ENCODE peak calls at places on chromosomes 13 and 19, in five cellular contexts. Y is BJ, E is psoas muscle, U is adrenal gland, K is neural progenitor cell. W is an unnamed sample.

GRCh38 chr13:92677571-92677970 is 549.0 kb upstream of the GPC6 start:
- DNase-seq in Y (no peak), E (no peak), U (no peak), K (peak), W (no peak)

GRCh38 chr19:10173527-10173926 is 21.2 kb downstream of the DNMT1 start:
- DNase-seq in Y (no peak), E (no peak), U (no peak), K (no peak), W (no peak)

GRCh38 chr13:98509271-98510155 is 67.4 kb downstream of the STK24 start:
- DNase-seq in Y (peak), E (no peak), U (no peak), K (no peak), W (peak)

GRCh38 chr19:39502640-39503417 is 4.1 kb downstream of the DLL3 start:
- DNase-seq in Y (no peak), E (peak), U (peak), K (peak), W (no peak)

GRCh38 chr13:32323912-32324311 is 8.6 kb downstream of the BRCA2 start:
- DNase-seq in Y (peak), E (no peak), U (no peak), K (no peak), W (no peak)

GRCh38 chr13:22744688-22745452 is 435.9 kb upstream of the SGCG start:
- DNase-seq in Y (no peak), E (no peak), U (no peak), K (no peak), W (no peak)

GRCh38 chr13:21175656-21176194 is 627 bp downstream of the SKA3 start:
- DNase-seq in Y (peak), E (no peak), U (no peak), K (no peak), W (no peak)

GRCh38 chr13:34277971-34278370 is 460.0 kb downstream of the RFC3 start:
- DNase-seq in Y (no peak), E (no peak), U (no peak), K (no peak), W (no peak)

GRCh38 chr13:98285317-98285716 is 108.2 kb upstream of the RNF113B start:
- DNase-seq in Y (no peak), E (no peak), U (no peak), K (no peak), W (no peak)

GRCh38 chr13:34822681-34823080 is 119.4 kb upstream of the NBEA start:
- DNase-seq in Y (no peak), E (no peak), U (no peak), K (no peak), W (no peak)

GRCh38 chr13:28621439-28621838 is 37.5 kb upstream of the POMP start:
- DNase-seq in Y (no peak), E (no peak), U (no peak), K (no peak), W (no peak)

GRCh38 chr13:36088463-36088862 is 42.7 kb downstream of the DCLK1 start:
- DNase-seq in Y (no peak), E (no peak), U (no peak), K (no peak), W (no peak)

GRCh38 chr19:47280183-47280797 is 5.6 kb downstream of the INAFM1 start:
- DNase-seq in Y (no peak), E (no peak), U (no peak), K (peak), W (no peak)

GRCh38 chr13:39100996-39101751 is 62.9 kb downstream of the NHLRC3 start:
- DNase-seq in Y (no peak), E (no peak), U (no peak), K (no peak), W (no peak)

GRCh38 chr19:49558591-49558990 is 21.8 kb downstream of the NOSIP start:
- DNase-seq in Y (no peak), E (no peak), U (no peak), K (no peak), W (no peak)

GRCh38 chr19:6693056-6693471 is 23.1 kb upstream of the TNFSF14 start:
- DNase-seq in Y (no peak), E (no peak), U (no peak), K (no peak), W (no peak)

GRCh38 chr19:35139618-35139943 is 957 bp downstream of the FXYD1 start:
- DNase-seq in Y (no peak), E (no peak), U (no peak), K (no peak), W (no peak)

GRCh38 chr13:112341976-112342735 is 34.0 kb upstream of the SPACA7 start:
- DNase-seq in Y (no peak), E (no peak), U (no peak), K (no peak), W (no peak)

GRCh38 chr13:30382836-30383525 is 39.3 kb upstream of the UBE2L5 start:
- DNase-seq in Y (no peak), E (no peak), U (no peak), K (no peak), W (no peak)

GRCh38 chr19:5220866-5221265 is 119.7 kb downstream of the PTPRS start:
- DNase-seq in Y (no peak), E (no peak), U (no peak), K (no peak), W (no peak)

GRCh38 chr19:50003810-50004419 is 21.3 kb downstream of the VRK3 start:
- DNase-seq in Y (peak), E (peak), U (peak), K (no peak), W (peak)

GRCh38 chr13:26457212-26457611 is 100.3 kb upstream of the WASF3 start:
- DNase-seq in Y (no peak), E (no peak), U (no peak), K (no peak), W (no peak)

GRCh38 chr19:21143846-21144245 is 2.0 kb downstream of the ZNF431 start:
- DNase-seq in Y (no peak), E (no peak), U (no peak), K (no peak), W (no peak)

GRCh38 chr19:51521796-51522195 is 9.7 kb downstream of the SIGLEC6 start:
- DNase-seq in Y (no peak), E (no peak), U (no peak), K (no peak), W (no peak)

GRCh38 chr19:28988066-28988465 is 224.9 kb downstream of the UQCRFS1 start:
- DNase-seq in Y (no peak), E (no peak), U (no peak), K (no peak), W (no peak)

GRCh38 chr19:23776507-23777205 is 18.0 kb upstream of the ZNF681 start:
- DNase-seq in Y (no peak), E (no peak), U (no peak), K (no peak), W (no peak)

GRCh38 chr19:38250821-38251563 is 5.2 kb downstream of the PPP1R14A start:
- DNase-seq in Y (no peak), E (peak), U (peak), K (no peak), W (no peak)

GRCh38 chr13:114142640-114143490 is 10.4 kb upstream of the RASA3 start:
- DNase-seq in Y (no peak), E (peak), U (no peak), K (no peak), W (no peak)

GRCh38 chr13:86974251-86974994 is 696.7 kb upstream of the SLITRK5 start:
- DNase-seq in Y (no peak), E (no peak), U (no peak), K (no peak), W (no peak)

DNA sequence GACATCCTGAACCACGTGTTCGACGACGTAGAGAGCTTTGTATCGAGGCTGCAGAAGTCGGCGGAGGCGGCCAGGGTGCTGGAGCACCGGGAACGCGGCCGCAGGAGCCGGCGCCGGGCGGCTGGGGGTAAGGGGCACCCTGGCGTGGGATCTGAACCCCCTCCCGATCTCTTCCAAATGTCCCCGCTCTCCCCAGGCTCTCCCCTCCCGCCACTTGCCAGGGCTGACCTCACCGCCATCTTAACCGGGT is 6.0 kb downstream of the EPS8L1 start:
- DNase-seq in Y (no peak), E (no peak), U (no peak), K (no peak), W (no peak)
- H3K4me3 ChIP-seq in Y (no peak), E (peak), U (peak), K (peak), W (peak)

GRCh38 chr19:3578390-3578789 is 5.6 kb downstream of the HMG20B start:
- DNase-seq in Y (no peak), E (no peak), U (no peak), K (no peak), W (no peak)

GRCh38 chr19:3577741-3578344 is 5.1 kb downstream of the HMG20B start:
- DNase-seq in Y (no peak), E (no peak), U (no peak), K (peak), W (no peak)

GRCh38 chr19:3575260-3575741 is 2.6 kb downstream of the HMG20B start:
- DNase-seq in Y (no peak), E (no peak), U (no peak), K (peak), W (no peak)

GRCh38 chr19:3575949-3576673 is 3.4 kb downstream of the HMG20B start:
- DNase-seq in Y (no peak), E (no peak), U (no peak), K (no peak), W (no peak)

DNA sequence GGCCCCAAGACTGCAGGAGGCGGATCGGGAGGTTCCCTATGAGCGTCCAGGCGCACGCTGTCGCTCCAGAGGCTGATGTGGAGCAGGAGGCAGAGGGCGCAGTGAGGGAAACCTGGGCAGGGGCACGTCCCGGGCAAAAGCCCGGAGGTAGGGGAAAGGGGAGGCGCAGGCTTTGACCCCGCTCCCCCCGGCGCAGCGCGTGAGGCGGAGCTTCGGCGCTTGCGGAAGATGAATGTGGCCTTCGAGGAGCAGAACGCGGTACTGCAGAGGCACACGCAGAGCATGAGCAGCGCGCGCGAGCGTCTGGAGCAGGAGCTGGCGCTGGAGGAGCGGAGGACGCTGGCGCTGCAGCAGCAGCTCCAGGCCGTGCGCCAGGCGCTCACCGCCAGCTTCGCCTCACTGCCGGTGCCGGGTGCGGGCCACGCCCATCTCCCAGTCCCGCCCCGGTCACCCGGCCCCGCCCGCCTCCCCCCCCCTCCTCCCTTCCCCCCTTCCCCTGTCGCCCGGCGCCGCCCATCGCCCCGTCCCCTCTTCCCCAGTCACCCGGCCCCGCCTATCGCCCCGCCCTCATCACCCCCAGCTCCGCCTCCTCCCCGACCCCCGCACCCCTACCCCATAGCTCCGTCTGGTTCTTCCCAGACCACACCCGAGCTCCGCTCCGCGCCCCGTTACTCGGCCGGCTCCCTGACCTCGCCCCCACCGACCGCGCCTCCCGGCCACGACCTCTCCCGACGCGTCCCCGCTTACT is 4.1 kb downstream of the HMG20B start:
- DNase-seq in Y (no peak), E (peak), U (peak), K (peak), W (no peak)
- H3K4me3 ChIP-seq in Y (peak), E (peak), U (peak), K (peak), W (no peak)

DNA sequence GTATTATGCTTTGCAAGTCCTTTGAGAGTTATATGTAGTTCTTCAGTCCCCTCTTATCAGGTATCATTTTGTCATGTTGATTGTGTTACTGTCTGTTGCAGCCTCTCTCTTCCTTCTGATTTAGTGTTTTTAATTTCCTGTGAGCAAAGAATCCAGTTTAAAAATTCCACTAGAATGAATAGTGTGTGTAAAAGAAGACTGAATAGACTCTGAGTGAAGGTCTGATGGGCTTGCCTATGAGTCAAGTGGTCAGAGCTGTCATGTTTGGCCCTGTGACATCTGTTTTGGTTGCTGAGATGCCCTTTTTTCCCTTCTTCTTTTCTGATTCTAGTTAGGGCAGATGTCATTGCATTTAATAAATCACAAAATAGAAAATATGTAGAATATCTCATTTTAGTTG is 23.3 kb upstream of the KCTD4 start:
- DNase-seq in Y (no peak), E (no peak), U (no peak), K (no peak), W (no peak)
- H3K4me3 ChIP-seq in Y (no peak), E (no peak), U (no peak), K (no peak), W (no peak)

DNA sequence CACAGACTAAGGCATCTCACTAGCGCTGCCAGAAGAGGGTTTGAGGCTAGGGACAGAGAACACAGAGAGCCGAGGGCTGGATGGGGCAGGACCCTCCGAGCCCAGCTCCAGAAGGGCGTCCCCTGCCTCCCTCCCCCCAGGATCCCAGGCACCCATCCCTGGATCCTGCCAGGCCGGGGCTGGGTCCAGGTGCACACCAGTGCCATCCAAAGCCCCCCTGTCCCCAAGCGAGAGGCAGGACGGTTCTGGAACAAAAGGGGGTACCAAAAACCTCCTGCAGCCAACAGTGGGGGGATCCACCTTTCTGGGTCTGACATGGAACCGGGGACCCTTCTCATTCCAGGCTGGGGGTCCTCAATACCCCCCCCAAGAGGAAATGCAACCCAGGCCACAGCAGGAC is 4.4 kb upstream of the REXO1 start:
- DNase-seq in Y (no peak), E (no peak), U (peak), K (no peak), W (no peak)
- H3K4me3 ChIP-seq in Y (no peak), E (no peak), U (no peak), K (no peak), W (no peak)

GRCh38 chr13:45015300-45015699 is 26.0 kb downstream of the GPALPP1 start:
- DNase-seq in Y (no peak), E (no peak), U (peak), K (no peak), W (peak)

GRCh38 chr13:45011198-45011597 is 21.9 kb downstream of the GPALPP1 start:
- DNase-seq in Y (no peak), E (no peak), U (no peak), K (no peak), W (no peak)

GRCh38 chr13:45021250-45021649 is 31.9 kb downstream of the GPALPP1 start:
- DNase-seq in Y (no peak), E (no peak), U (no peak), K (no peak), W (no peak)

DNA sequence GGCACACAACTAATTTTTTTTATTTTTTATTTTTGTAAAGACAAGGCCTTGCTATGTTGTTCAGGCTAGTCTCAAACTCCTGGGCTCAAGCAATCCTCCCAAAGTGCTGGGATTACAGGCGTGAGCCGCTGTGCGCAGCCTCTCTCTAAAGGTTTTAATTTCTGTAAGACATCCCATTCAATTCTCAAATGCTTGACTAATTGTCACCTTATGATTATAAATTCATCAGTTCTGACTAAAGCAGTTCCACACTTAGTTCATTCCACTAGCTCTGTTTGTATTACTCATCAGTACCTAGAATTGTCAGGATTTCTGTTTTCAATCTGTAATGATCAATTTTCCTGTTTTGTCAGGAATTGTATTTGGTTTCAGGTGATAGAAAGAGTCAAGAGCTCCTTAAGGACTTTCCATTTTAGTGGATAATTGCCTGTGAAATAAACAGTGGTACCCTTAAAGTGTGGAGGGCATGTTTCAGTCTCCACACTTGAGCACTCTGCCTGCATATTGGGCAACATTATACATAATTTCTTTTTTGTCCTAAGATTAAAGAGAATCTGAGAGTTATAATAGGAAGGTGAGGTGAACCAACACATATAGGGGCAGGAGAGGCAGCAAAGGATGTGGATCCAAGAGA is 27.6 kb downstream of the GPALPP1 start:
- DNase-seq in Y (no peak), E (no peak), U (no peak), K (no peak), W (no peak)
- H3K4me3 ChIP-seq in Y (no peak), E (no peak), U (no peak), K (no peak), W (no peak)

GRCh38 chr19:31096930-31097329 is 252.3 kb downstream of the TSHZ3 start:
- DNase-seq in Y (no peak), E (no peak), U (no peak), K (no peak), W (no peak)

GRCh38 chr19:31092189-31092753 is 257.0 kb downstream of the TSHZ3 start:
- DNase-seq in Y (no peak), E (no peak), U (no peak), K (no peak), W (no peak)

GRCh38 chr19:31095100-31095804 is 254.0 kb downstream of the TSHZ3 start:
- DNase-seq in Y (no peak), E (no peak), U (no peak), K (no peak), W (no peak)

GRCh38 chr19:31099470-31100190 is 249.6 kb downstream of the TSHZ3 start:
- DNase-seq in Y (no peak), E (no peak), U (no peak), K (peak), W (no peak)

GRCh38 chr19:31096047-31096446 is 253.2 kb downstream of the TSHZ3 start:
- DNase-seq in Y (no peak), E (no peak), U (no peak), K (peak), W (no peak)
- H3K4me3 ChIP-seq in Y (no peak), E (peak), U (no peak), K (no peak), W (no peak)

GRCh38 chr13:94706854-94707399 is 5.4 kb downstream of the SOX21 start:
- DNase-seq in Y (no peak), E (no peak), U (no peak), K (peak), W (no peak)

GRCh38 chr13:94706101-94706853 is 6.1 kb downstream of the SOX21 start:
- DNase-seq in Y (no peak), E (no peak), U (no peak), K (peak), W (no peak)

GRCh38 chr13:94703721-94704314 is 8.5 kb downstream of the SOX21 start:
- DNase-seq in Y (no peak), E (no peak), U (no peak), K (peak), W (no peak)

GRCh38 chr13:94704347-94705080 is 7.8 kb downstream of the SOX21 start:
- DNase-seq in Y (no peak), E (no peak), U (no peak), K (peak), W (no peak)

DNA sequence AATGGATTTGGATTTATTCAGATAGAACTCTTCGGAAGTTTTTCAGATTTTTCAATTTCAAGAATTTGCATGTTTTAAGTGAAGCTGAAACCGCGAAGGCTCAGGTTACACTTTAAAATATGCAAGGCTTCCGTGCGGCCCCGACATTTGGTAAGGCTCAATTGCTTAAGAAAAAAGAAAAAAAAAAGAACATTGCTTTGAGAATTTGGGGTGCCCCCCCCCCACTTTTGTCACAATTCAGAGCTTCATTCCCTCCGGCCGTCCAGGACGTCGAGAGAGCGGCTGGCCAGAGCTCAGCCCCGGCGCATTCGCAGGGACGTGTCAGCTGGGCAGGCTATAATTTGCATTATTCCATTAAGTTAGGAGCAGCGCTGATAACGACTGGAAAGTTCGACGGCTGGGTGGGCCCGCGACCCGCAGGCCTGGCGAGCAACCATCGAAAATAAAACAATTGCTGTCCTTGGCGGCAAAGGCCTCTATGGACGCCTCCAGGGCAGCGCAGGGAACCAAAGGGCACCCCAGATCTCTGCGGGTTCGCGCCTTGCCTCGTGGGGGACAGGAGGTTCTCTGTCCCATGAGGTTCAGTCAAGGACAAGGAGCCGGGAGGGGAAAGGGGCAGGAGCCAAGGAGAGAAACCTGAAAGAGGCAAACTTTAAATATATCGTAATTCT is 7.1 kb downstream of the SOX21 start:
- DNase-seq in Y (no peak), E (no peak), U (no peak), K (peak), W (no peak)
- H3K4me3 ChIP-seq in Y (no peak), E (no peak), U (no peak), K (no peak), W (no peak)

GRCh38 chr13:102401755-102402154 is at the start of gene FGF14:
- DNase-seq in Y (no peak), E (no peak), U (no peak), K (peak), W (no peak)
- H3K4me3 ChIP-seq in Y (peak), E (peak), U (peak), K (peak), W (peak)